ENCODE peak calls at places on chromosome 1, in four cellular contexts. One of them, this sample, is unnamed.

GRCh38 chr1:18479484-18479883 is 1.2 kb upstream of the KLHDC7A start:
- DNase-seq in NCI-H2029: no peak
- DNase-seq in IMR-90: no peak
- DNase-seq in GM03348: no peak
- DNase-seq in this sample: no peak

GRCh38 chr1:148264374-148265276 is 112.5 kb upstream of the NBPF11 start:
- DNase-seq in NCI-H2029: no peak
- DNase-seq in IMR-90: peak
- DNase-seq in GM03348: peak
- DNase-seq in this sample: no peak

GRCh38 chr1:147541672-147542548 is 609 bp downstream of the BCL9 start:
- DNase-seq in NCI-H2029: no peak
- DNase-seq in IMR-90: peak
- DNase-seq in GM03348: peak
- DNase-seq in this sample: peak

GRCh38 chr1:205275133-205275532 is 46.4 kb downstream of the NUAK2 start:
- DNase-seq in GM03348: no peak
- DNase-seq in NCI-H2029: peak
- DNase-seq in IMR-90: no peak
- DNase-seq in this sample: no peak

GRCh38 chr1:227792216-227793078 is 23.0 kb upstream of the PRSS38 start:
- DNase-seq in NCI-H2029: no peak
- DNase-seq in IMR-90: no peak
- DNase-seq in GM03348: no peak
- DNase-seq in this sample: no peak

GRCh38 chr1:180501865-180502360 is 464 bp downstream of the ACBD6 start:
- DNase-seq in IMR-90: no peak
- DNase-seq in GM03348: no peak
- DNase-seq in NCI-H2029: peak
- DNase-seq in this sample: no peak

GRCh38 chr1:168621356-168621755 is 45.0 kb downstream of the XCL1 start:
- DNase-seq in NCI-H2029: no peak
- DNase-seq in GM03348: peak
- DNase-seq in IMR-90: no peak
- DNase-seq in this sample: no peak

GRCh38 chr1:209651148-209651547 is 1.1 kb downstream of the LAMB3 start:
- DNase-seq in IMR-90: peak
- DNase-seq in NCI-H2029: no peak
- DNase-seq in GM03348: peak
- DNase-seq in this sample: no peak

GRCh38 chr1:166843769-166844596 is 4.7 kb downstream of the POGK start:
- DNase-seq in IMR-90: peak
- DNase-seq in NCI-H2029: no peak
- DNase-seq in GM03348: no peak
- DNase-seq in this sample: no peak

GRCh38 chr1:232966663-232967062 is 16.3 kb downstream of the NTPCR start:
- DNase-seq in GM03348: no peak
- DNase-seq in NCI-H2029: no peak
- DNase-seq in IMR-90: no peak
- DNase-seq in this sample: no peak

GRCh38 chr1:206442101-206442500 is 28.2 kb upstream of the IKBKE start:
- DNase-seq in GM03348: peak
- DNase-seq in IMR-90: peak
- DNase-seq in NCI-H2029: no peak
- DNase-seq in this sample: no peak

GRCh38 chr1:7680791-7681165 is 90.3 kb upstream of the VAMP3 start:
- DNase-seq in IMR-90: no peak
- DNase-seq in NCI-H2029: no peak
- DNase-seq in GM03348: no peak
- DNase-seq in this sample: no peak

GRCh38 chr1:205870236-205870635 is 20.3 kb upstream of the PM20D1 start:
- DNase-seq in GM03348: no peak
- DNase-seq in IMR-90: no peak
- DNase-seq in NCI-H2029: no peak
- DNase-seq in this sample: no peak

GRCh38 chr1:159279754-159280153 is 22.4 kb upstream of the FCER1A start:
- DNase-seq in NCI-H2029: no peak
- DNase-seq in GM03348: no peak
- DNase-seq in IMR-90: no peak
- DNase-seq in this sample: no peak

GRCh38 chr1:74512516-74512915 is at the start of gene LRRC53:
- DNase-seq in GM03348: no peak
- DNase-seq in IMR-90: no peak
- DNase-seq in NCI-H2029: no peak
- DNase-seq in this sample: no peak

GRCh38 chr1:39157304-39157703 is 47.2 kb upstream of the MACF1 start:
- DNase-seq in NCI-H2029: no peak
- DNase-seq in IMR-90: no peak
- DNase-seq in GM03348: no peak
- DNase-seq in this sample: no peak

GRCh38 chr1:20484526-20485462 is 1.2 kb downstream of the CAMK2N1 start:
- DNase-seq in IMR-90: no peak
- DNase-seq in GM03348: peak
- DNase-seq in NCI-H2029: no peak
- DNase-seq in this sample: no peak

GRCh38 chr1:87151500-87152421 is 176.9 kb upstream of the LMO4 start:
- DNase-seq in GM03348: no peak
- DNase-seq in NCI-H2029: no peak
- DNase-seq in IMR-90: peak
- DNase-seq in this sample: no peak

GRCh38 chr1:93810316-93810715 is 68.7 kb downstream of the DNTTIP2 start:
- DNase-seq in NCI-H2029: no peak
- DNase-seq in IMR-90: peak
- DNase-seq in GM03348: peak
- DNase-seq in this sample: peak